ENCODE peak calls at places on chromosomes 13 and 19, in ten cellular contexts. F is uterus; E is fibroblast of the aortic adventitia; L is fibroblast of gingiva; W is stimulated activated naive B cell treated with anti-CD40 and anti-IgM and Interleukin-4, amounts not matched to agents 10 μg/mL and 1 μg/mL and 100 μg/mL, for 72 hours; O is AG09319; Z is GM20000; U is myocyte; I is astrocyte; R is left ventricle myocardium inferior. T is an unnamed sample.

GRCh38 chr19:35704218-35704617 is at the start of gene ZBTB32:
- DNase-seq in F (no peak), E (peak), L (peak), W (no peak), O (no peak), Z (peak), U (no peak), I (peak), R (no peak), T (no peak)

GRCh38 chr19:18928018-18928805 is 8.7 kb downstream of the DDX49 start:
- DNase-seq in F (no peak), E (no peak), L (no peak), W (no peak), O (no peak), Z (no peak), U (no peak), I (no peak), R (no peak), T (no peak)

GRCh38 chr13:101611491-101612475 is 159.3 kb downstream of the ITGBL1 start:
- DNase-seq in F (no peak), E (no peak), L (peak), W (no peak), O (no peak), Z (no peak), U (no peak), I (no peak), R (no peak), T (no peak)

GRCh38 chr13:80444240-80445015 is 103.5 kb upstream of the SPRY2 start:
- DNase-seq in F (no peak), E (no peak), L (no peak), W (peak), O (no peak), Z (no peak), U (no peak), I (no peak), R (no peak), T (no peak)

GRCh38 chr19:43622070-43622469 is 2.6 kb upstream of the ZNF428 start:
- DNase-seq in F (no peak), E (no peak), L (no peak), W (no peak), O (no peak), Z (no peak), U (no peak), I (no peak), R (no peak), T (no peak)

GRCh38 chr13:34085199-34085598 is 267.2 kb downstream of the RFC3 start:
- DNase-seq in F (no peak), E (peak), L (peak), W (no peak), O (no peak), Z (no peak), U (no peak), I (no peak), R (no peak), T (no peak)

GRCh38 chr13:79336971-79337370 is 69.1 kb downstream of the RBM26 start:
- DNase-seq in F (no peak), E (no peak), L (no peak), W (no peak), O (no peak), Z (no peak), U (no peak), I (no peak), R (no peak), T (no peak)

GRCh38 chr13:40406405-40407138 is 259.9 kb downstream of the FOXO1 start:
- DNase-seq in F (peak), E (peak), L (peak), W (no peak), O (no peak), Z (no peak), U (peak), I (peak), R (no peak), T (no peak)

GRCh38 chr19:39327990-39328705 is 7.5 kb upstream of the LRFN1 start:
- DNase-seq in F (peak), E (peak), L (peak), W (peak), O (no peak), Z (peak), U (peak), I (peak), R (peak), T (no peak)

GRCh38 chr19:13865578-13866462 is 11.1 kb upstream of the NANOS3 start:
- DNase-seq in F (no peak), E (no peak), L (no peak), W (no peak), O (no peak), Z (peak), U (peak), I (no peak), R (no peak), T (no peak)

GRCh38 chr13:41465215-41465907 is 8.0 kb downstream of the RGCC start:
- DNase-seq in F (no peak), E (peak), L (peak), W (peak), O (no peak), Z (peak), U (peak), I (peak), R (peak), T (peak)

GRCh38 chr13:112065867-112066623 is 904 bp upstream of the SOX1 start:
- DNase-seq in F (no peak), E (no peak), L (no peak), W (no peak), O (no peak), Z (peak), U (no peak), I (no peak), R (no peak), T (no peak)

GRCh38 chr13:57932071-57932470 is 300.5 kb downstream of the PCDH17 start:
- DNase-seq in F (no peak), E (no peak), L (no peak), W (no peak), O (no peak), Z (no peak), U (no peak), I (no peak), R (no peak), T (no peak)

GRCh38 chr13:19910336-19911072 is 47.1 kb upstream of the ZMYM5 start:
- DNase-seq in F (no peak), E (peak), L (no peak), W (no peak), O (no peak), Z (no peak), U (peak), I (peak), R (no peak), T (no peak)

GRCh38 chr13:35917252-35917941 is 213.8 kb downstream of the DCLK1 start:
- DNase-seq in F (no peak), E (peak), L (peak), W (no peak), O (no peak), Z (no peak), U (no peak), I (peak), R (no peak), T (no peak)

GRCh38 chr13:83221813-83222241 is 660.4 kb downstream of the SLITRK1 start:
- DNase-seq in F (no peak), E (peak), L (peak), W (no peak), O (peak), Z (no peak), U (peak), I (peak), R (no peak), T (no peak)

GRCh38 chr13:104799152-104799551 is 1732.9 kb upstream of the SLC10A2 start:
- DNase-seq in F (no peak), E (no peak), L (no peak), W (no peak), O (no peak), Z (no peak), U (no peak), I (no peak), R (no peak), T (no peak)

GRCh38 chr19:49591731-49592485 is 926 bp downstream of the PRR12 start:
- DNase-seq in F (peak), E (peak), L (peak), W (no peak), O (no peak), Z (peak), U (peak), I (no peak), R (peak), T (no peak)

GRCh38 chr13:93345061-93345460 is 118.5 kb downstream of the GPC6 start:
- DNase-seq in F (no peak), E (no peak), L (no peak), W (no peak), O (no peak), Z (no peak), U (no peak), I (no peak), R (no peak), T (no peak)

T was measured in GM12864.